ENCODE peak calls at places on chromosome 9, in ten cellular contexts. L is NCI-H2081; C is HT1080; V is iPS DF 6.9; A is left colon; D is left cardiac atrium; Z is effector memory CD8-positive, alpha-beta T cell; K is AG04450; G is T-helper 2 cell; H is fibroblast of the aortic adventitia. S is an unnamed sample.

GRCh38 chr9:127854169-127854833 is at the start of gene ENG:
- DNase-seq in V (no peak), K (no peak), G (no peak), Z (no peak), C (peak), D (peak), H (peak), L (peak), A (peak), S (peak)

GRCh38 chr9:92535940-92536850 is at the start of gene ECM2:
- DNase-seq in C (no peak), G (no peak), V (no peak), H (peak), L (no peak), Z (no peak), A (no peak), D (no peak), K (no peak), S (peak)

GRCh38 chr9:99255651-99256050 is 33.6 kb downstream of the SEC61B start:
- DNase-seq in A (no peak), H (no peak), V (no peak), L (no peak), G (no peak), D (no peak), C (no peak), Z (no peak), K (no peak), S (no peak)

GRCh38 chr9:74147906-74148305 is 349.2 kb upstream of the RORB start:
- DNase-seq in H (no peak), C (peak), V (no peak), G (no peak), D (no peak), Z (no peak), K (no peak), L (no peak), A (no peak), S (no peak)

GRCh38 chr9:33202018-33202417 is 34.9 kb upstream of the B4GALT1 start:
- DNase-seq in Z (no peak), H (no peak), G (no peak), K (no peak), D (no peak), V (no peak), A (no peak), C (no peak), L (no peak), S (no peak)

GRCh38 chr9:92295827-92296258 is 2.3 kb upstream of the IARS1 start:
- DNase-seq in D (no peak), G (no peak), A (no peak), K (no peak), Z (no peak), C (no peak), V (no peak), L (no peak), H (no peak), S (no peak)

GRCh38 chr9:109421034-109421700 is 76.9 kb downstream of the PTPN3 start:
- DNase-seq in L (no peak), K (no peak), A (no peak), D (no peak), H (no peak), G (no peak), Z (no peak), V (no peak), C (no peak), S (no peak)

GRCh38 chr9:113992994-113993393 is 85.1 kb downstream of the AMBP start:
- DNase-seq in L (no peak), K (no peak), G (no peak), Z (no peak), V (no peak), A (no peak), H (no peak), D (no peak), C (no peak), S (no peak)

GRCh38 chr9:7089391-7089790 is 331.6 kb downstream of the KDM4C start:
- DNase-seq in K (no peak), Z (no peak), H (peak), A (no peak), C (no peak), L (no peak), D (no peak), G (no peak), V (no peak), S (no peak)

GRCh38 chr9:135224921-135225541 is 137.6 kb downstream of the OLFM1 start:
- DNase-seq in A (no peak), H (no peak), V (no peak), K (no peak), C (no peak), Z (no peak), G (no peak), L (no peak), D (no peak), S (no peak)

GRCh38 chr9:2837915-2838314 is 6.0 kb downstream of the PUM3 start:
- DNase-seq in Z (no peak), V (no peak), C (no peak), L (peak), K (no peak), G (no peak), D (no peak), H (peak), A (no peak), S (no peak)

GRCh38 chr9:4983541-4984165 is 1.4 kb upstream of the JAK2 start:
- DNase-seq in H (no peak), Z (no peak), A (no peak), L (no peak), K (no peak), C (no peak), V (no peak), G (no peak), D (no peak), S (no peak)